ENCODE peak calls at places on chromosomes 6 and 20, in seven cellular contexts. F is gastrocnemius medialis, H is Panc1, Y is foreskin fibroblast, E is astrocyte, Z is psoas muscle, T is spleen. G is an unnamed sample.

GRCh38 chr20:61985096-61985495 is 80.6 kb downstream of the TAF4 start:
- DNase-seq in F (no peak), H (no peak), Y (no peak), E (no peak), Z (no peak), T (no peak), G (no peak)

GRCh38 chr20:4233520-4233919 is 218.2 kb upstream of the RNF24 start:
- DNase-seq in F (no peak), H (no peak), Y (no peak), E (no peak), Z (no peak), T (no peak), G (no peak)

GRCh38 chr20:24651171-24651972 is 181.9 kb downstream of the SYNDIG1 start:
- DNase-seq in F (no peak), H (no peak), Y (peak), E (peak), Z (no peak), T (peak), G (peak)

GRCh38 chr6:170110201-170111140 is 180.4 kb downstream of the DLL1 start:
- DNase-seq in F (peak), H (no peak), Y (no peak), E (no peak), Z (peak), T (peak), G (no peak)

GRCh38 chr6:136225496-136225895 is 24.6 kb downstream of the MTFR2 start:
- DNase-seq in F (no peak), H (no peak), Y (no peak), E (no peak), Z (no peak), T (no peak), G (no peak)

GRCh38 chr6:50965495-50965894 is 146.8 kb downstream of the TFAP2B start:
- DNase-seq in F (no peak), H (no peak), Y (no peak), E (no peak), Z (no peak), T (no peak), G (no peak)

GRCh38 chr6:86871681-86872080 is 65.6 kb upstream of the HTR1E start:
- DNase-seq in F (no peak), H (no peak), Y (no peak), E (no peak), Z (no peak), T (no peak), G (no peak)

GRCh38 chr6:145891126-145891525 is 73.0 kb downstream of the SHPRH start:
- DNase-seq in F (no peak), H (no peak), Y (peak), E (peak), Z (no peak), T (no peak), G (peak)

GRCh38 chr6:52341861-52342260 is 20.1 kb upstream of the PAQR8 start:
- DNase-seq in F (no peak), H (no peak), Y (no peak), E (no peak), Z (no peak), T (no peak), G (no peak)

GRCh38 chr6:118893095-118893881 is 664 bp upstream of the ASF1A start:
- DNase-seq in F (peak), H (no peak), Y (peak), E (peak), Z (peak), T (no peak), G (peak)

GRCh38 chr6:96394727-96395126 is 126.9 kb upstream of the UFL1 start:
- DNase-seq in F (no peak), H (no peak), Y (no peak), E (no peak), Z (no peak), T (no peak), G (no peak)

GRCh38 chr20:5835234-5835845 is 85.1 kb downstream of the SHLD1 start:
- DNase-seq in F (no peak), H (no peak), Y (peak), E (peak), Z (peak), T (no peak), G (peak)

GRCh38 chr6:109076421-109076820 is 18.2 kb downstream of the SESN1 start:
- DNase-seq in F (no peak), H (no peak), Y (peak), E (no peak), Z (no peak), T (no peak), G (no peak)

GRCh38 chr6:26521485-26522391 is 16.4 kb upstream of the HMGN4 start:
- DNase-seq in F (peak), H (no peak), Y (peak), E (peak), Z (peak), T (peak), G (peak)

GRCh38 chr6:89067796-89068195 is 12.8 kb upstream of the PNRC1 start:
- DNase-seq in F (no peak), H (no peak), Y (no peak), E (no peak), Z (no peak), T (no peak), G (no peak)

GRCh38 chr20:38730989-38731737 is 6.9 kb downstream of the SLC32A1 start:
- DNase-seq in F (no peak), H (peak), Y (peak), E (peak), Z (peak), T (peak), G (peak)

GRCh38 chr6:78909391-78909790 is 42.0 kb downstream of the IRAK1BP1 start:
- DNase-seq in F (no peak), H (no peak), Y (peak), E (no peak), Z (no peak), T (no peak), G (peak)

GRCh38 chr6:46903175-46903574 is 18.6 kb downstream of the ADGRF5 start:
- DNase-seq in F (no peak), H (no peak), Y (no peak), E (no peak), Z (no peak), T (no peak), G (no peak)

GRCh38 chr6:119209452-119210205 is 131.2 kb upstream of the FAM184A start:
- DNase-seq in F (no peak), H (no peak), Y (peak), E (no peak), Z (no peak), T (no peak), G (no peak)

GRCh38 chr20:38325905-38326304 is 20.4 kb upstream of the LBP start:
- DNase-seq in F (no peak), H (no peak), Y (no peak), E (no peak), Z (no peak), T (no peak), G (no peak)

GRCh38 chr6:92806254-92806653 is 613.1 kb downstream of the EPHA7 start:
- DNase-seq in F (no peak), H (no peak), Y (no peak), E (no peak), Z (no peak), T (no peak), G (no peak)

DNA sequence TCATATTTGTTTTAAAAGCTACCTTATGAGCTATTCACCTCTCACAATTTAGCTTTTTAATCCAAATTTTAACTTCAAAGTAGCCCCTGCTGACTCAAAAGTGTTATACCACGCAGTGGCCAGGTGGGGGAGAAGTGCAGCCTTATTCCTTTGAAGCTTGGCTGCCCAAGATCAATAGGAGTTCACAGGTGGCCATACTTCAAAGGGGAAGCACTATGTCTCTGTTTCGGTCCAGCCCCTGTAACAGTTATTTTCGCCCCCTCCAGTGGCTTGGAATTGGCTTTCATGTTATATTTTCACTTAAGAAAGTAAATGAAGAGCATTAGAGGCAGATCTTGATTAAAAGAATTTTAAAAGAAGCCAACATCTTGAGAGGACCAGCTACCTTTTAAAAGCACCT is 608.4 kb downstream of the EPHA7 start:
- DNase-seq in F (no peak), H (peak), Y (no peak), E (no peak), Z (no peak), T (no peak), G (peak)
- TF ChIP-seq CTCF in F (no peak), H (peak), Y (peak), E (peak), Z (no peak), T (peak), G (peak)

GRCh38 chr20:36745927-36746659 is at the start of gene NDRG3:
- DNase-seq in F (peak), H (peak), Y (peak), E (peak), Z (peak), T (peak), G (peak)
- TF ChIP-seq CTCF in F (no peak), H (no peak), Y (no peak), E (no peak), Z (peak), T (peak), G (no peak)

DNA sequence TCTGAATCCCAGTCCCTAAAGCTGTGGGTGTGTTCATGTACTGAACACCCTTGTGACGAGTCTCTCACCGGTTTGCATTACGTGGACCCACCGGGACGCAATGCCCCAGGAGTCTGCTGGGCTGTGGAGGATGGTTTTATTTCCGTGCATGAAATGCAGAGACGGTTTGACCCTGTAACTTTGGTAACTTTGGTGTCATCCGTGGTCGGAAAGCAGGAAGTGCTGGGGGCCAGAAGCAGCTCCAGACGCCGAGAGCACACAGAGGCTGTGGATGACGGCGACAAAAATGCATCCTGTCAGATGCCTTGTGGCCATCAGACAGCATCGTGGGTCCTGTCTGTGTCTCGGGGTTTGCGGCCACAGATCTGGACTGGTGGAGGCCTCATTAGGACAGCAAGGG is 7.2 kb downstream of the BHLHE23 start:
- DNase-seq in F (no peak), H (no peak), Y (no peak), E (no peak), Z (no peak), T (no peak), G (no peak)
- TF ChIP-seq CTCF in F (no peak), H (no peak), Y (no peak), E (no peak), Z (no peak), T (no peak), G (no peak)

DNA sequence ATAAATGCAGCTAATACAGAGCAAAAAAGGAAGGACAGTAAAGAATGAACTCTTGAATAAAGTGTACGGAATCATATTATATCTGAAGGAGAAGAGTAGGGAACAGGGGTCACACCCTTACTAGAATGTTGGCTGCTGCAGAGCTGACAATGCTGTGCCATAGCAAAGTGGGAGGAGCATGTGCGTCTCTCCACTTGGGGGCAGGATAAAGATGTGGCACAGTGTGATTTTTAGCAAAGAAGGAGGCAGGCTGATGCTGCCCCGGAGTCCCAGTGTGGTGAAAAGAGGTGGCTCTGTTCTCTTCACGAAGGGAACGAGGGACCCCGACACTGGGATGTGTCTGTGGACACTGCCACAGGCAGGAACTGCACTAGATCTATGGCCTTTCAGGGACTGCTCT is 67.5 kb downstream of the INSM1 start:
- DNase-seq in F (no peak), H (no peak), Y (no peak), E (no peak), Z (no peak), T (no peak), G (no peak)
- TF ChIP-seq CTCF in F (no peak), H (no peak), Y (no peak), E (no peak), Z (no peak), T (no peak), G (no peak)

GRCh38 chr6:1670711-1671462 is 61.2 kb downstream of the FOXC1 start:
- DNase-seq in F (no peak), H (no peak), Y (no peak), E (peak), Z (no peak), T (no peak), G (peak)
- TF ChIP-seq CTCF in F (no peak), H (no peak), Y (no peak), E (no peak), Z (no peak), T (no peak), G (no peak)

DNA sequence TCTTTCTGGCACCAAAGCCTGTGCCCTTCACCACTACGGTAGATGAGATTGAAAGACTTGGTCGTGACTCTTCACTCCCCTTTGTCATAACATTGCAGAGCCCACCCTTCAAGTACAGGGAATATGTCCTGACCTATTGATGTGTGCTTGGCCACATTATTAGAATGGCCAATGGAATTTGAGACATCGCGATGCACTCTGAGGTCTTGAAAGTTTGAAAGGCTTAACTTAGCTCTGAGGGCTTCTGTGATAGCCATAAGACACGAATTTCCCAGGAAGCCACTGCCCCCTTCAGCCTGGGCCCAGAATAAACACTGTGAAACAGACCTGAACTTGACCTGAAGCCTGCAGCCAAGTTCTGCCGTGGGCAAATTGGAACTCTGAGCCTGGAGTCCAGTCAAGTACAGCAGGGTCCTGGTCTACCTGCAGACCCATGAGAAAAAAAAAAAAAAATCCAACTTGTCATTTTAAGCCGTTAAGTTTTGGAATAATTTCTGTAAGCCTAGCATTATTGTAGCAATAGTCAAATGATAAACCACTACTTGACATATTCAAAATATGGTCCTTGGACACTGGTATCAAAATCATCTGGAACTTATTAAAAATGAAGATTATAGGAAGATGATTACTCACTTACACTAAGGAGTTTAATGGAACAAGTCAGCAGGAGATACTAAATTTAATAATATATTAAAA is 36.9 kb upstream of the TRAF3IP2 start:
- DNase-seq in F (peak), H (peak), Y (no peak), E (peak), Z (peak), T (no peak), G (peak)
- TF ChIP-seq CTCF in F (peak), H (peak), Y (peak), E (peak), Z (peak), T (peak), G (peak)

GRCh38 chr6:99285881-99286280 is 63.6 kb downstream of the FAXC start:
- DNase-seq in F (no peak), H (no peak), Y (no peak), E (no peak), Z (no peak), T (no peak), G (no peak)

GRCh38 chr6:99276747-99277146 is 72.7 kb downstream of the FAXC start:
- DNase-seq in F (no peak), H (no peak), Y (peak), E (peak), Z (no peak), T (no peak), G (peak)

GRCh38 chr6:99287523-99287922 is 62.0 kb downstream of the FAXC start:
- DNase-seq in F (no peak), H (no peak), Y (no peak), E (no peak), Z (no peak), T (no peak), G (no peak)

GRCh38 chr6:99282479-99283062 is 66.9 kb downstream of the FAXC start:
- DNase-seq in F (no peak), H (no peak), Y (peak), E (peak), Z (no peak), T (no peak), G (no peak)
- TF ChIP-seq CTCF in F (no peak), H (peak), Y (peak), E (peak), Z (no peak), T (peak), G (peak)

GRCh38 chr6:13396241-13396792 is 68.0 kb upstream of the TBC1D7 start:
- DNase-seq in F (no peak), H (no peak), Y (no peak), E (no peak), Z (no peak), T (no peak), G (no peak)

GRCh38 chr6:13395272-13396237 is 67.2 kb upstream of the TBC1D7 start:
- DNase-seq in F (peak), H (no peak), Y (peak), E (peak), Z (peak), T (no peak), G (peak)

GRCh38 chr6:13398421-13398994 is 70.2 kb upstream of the TBC1D7 start:
- DNase-seq in F (no peak), H (no peak), Y (no peak), E (no peak), Z (no peak), T (no peak), G (no peak)

GRCh38 chr6:13398081-13398406 is 69.7 kb upstream of the TBC1D7 start:
- DNase-seq in F (no peak), H (no peak), Y (no peak), E (no peak), Z (no peak), T (no peak), G (no peak)

DNA sequence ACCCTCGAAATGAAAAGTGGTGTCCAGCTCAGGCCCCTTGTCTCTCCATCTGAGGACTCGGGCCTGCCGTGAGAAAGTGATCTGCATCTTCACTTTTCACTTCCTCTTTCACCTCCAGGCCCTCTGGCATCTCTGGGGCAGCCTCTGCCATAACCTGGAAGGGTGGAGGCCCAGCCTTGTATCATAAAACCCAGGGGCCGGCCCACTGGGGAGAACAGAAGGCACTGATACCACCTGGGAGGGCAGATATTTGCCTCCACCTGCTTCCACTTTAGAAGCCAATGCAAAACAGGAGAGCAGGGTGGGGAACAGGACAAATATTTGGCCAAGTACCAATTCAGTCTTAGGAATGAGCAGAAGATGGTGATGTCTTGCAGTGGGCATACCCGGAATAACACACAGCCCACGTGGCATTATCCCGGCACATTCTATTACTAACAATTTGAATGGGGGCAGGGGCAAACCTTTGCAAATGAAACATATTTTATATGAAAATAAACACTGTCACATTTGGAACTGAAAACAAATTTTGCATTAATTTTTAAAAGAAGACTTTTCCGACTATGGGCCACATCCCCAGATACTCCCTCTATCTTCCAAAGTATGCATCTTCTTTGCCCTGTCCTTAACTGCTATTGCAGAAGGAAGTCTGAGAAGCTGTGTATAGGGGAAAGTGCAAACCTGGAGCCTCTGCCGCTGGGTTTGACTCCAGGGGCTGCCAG is 69.2 kb upstream of the TBC1D7 start:
- DNase-seq in F (no peak), H (no peak), Y (no peak), E (no peak), Z (no peak), T (peak), G (no peak)
- TF ChIP-seq CTCF in F (no peak), H (peak), Y (peak), E (no peak), Z (no peak), T (no peak), G (no peak)

DNA sequence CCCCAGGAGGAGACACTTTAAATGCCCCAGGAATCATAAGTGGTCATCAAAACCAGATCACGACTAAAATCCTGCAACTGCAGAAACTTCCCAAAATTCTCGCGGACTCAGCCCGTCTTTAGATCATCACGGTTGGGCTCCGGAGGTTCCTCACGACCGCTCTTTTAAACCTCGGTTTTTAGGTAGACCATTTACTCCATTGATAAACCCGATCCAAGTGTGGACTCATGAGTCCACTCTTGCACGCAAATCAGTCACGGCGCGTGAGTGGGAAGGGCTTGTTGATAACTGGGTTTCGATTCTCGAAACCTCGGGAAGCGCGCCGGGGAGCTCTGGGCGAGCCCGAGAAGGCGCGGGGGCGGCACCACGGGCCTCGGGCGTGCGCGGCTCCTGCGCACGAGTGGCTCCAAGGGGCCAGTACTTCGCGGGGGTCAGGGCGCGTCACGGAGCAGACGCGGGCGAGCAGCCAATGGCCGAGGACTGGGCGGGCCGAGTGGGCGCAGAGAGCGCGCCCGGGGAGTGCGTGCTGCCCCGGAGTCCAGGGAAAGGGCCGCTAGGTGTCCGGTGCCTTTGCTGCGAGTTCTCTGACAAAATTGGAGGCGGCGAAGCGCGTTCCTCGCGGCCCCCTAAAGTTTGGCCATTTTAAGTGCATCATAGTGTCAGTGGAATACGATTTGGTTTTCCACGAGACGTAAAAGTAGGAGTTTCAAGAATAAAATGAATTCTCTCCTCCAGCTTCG is 658 bp upstream of the TENT5A start:
- DNase-seq in F (peak), H (no peak), Y (peak), E (peak), Z (peak), T (peak), G (peak)
- TF ChIP-seq CTCF in F (no peak), H (no peak), Y (peak), E (no peak), Z (no peak), T (no peak), G (peak)